ENCODE peak calls at places on chromosomes 11 and 22, in eight cellular contexts. V is HL-60; W is brain microvascular endothelial cell; D is CD8-positive, alpha-beta T cell; P is B cell; J is astrocyte; U is GM23338; F is fibroblast of mammary gland. M is an unnamed sample.

GRCh38 chr22:43399338-43399979 is 12.4 kb upstream of the MPPED1 start:
- DNase-seq in V (no peak), J (no peak), F (no peak), U (no peak), D (no peak), W (no peak), P (no peak), M (no peak)

GRCh38 chr11:123251656-123252344 is 56.8 kb upstream of the CLMP start:
- DNase-seq in F (peak), J (peak), P (no peak), V (no peak), W (no peak), D (no peak), U (no peak), M (no peak)

GRCh38 chr22:30212363-30212995 is 34.1 kb downstream of the LIF start:
- DNase-seq in P (no peak), V (peak), D (no peak), U (no peak), J (peak), W (peak), F (peak), M (no peak)

GRCh38 chr22:19605508-19606331 is 81.5 kb upstream of the CLDN5 start:
- DNase-seq in U (no peak), P (no peak), F (no peak), V (no peak), J (no peak), W (no peak), D (no peak), M (no peak)

GRCh38 chr22:28014141-28015055 is 95.3 kb upstream of the PITPNB start:
- DNase-seq in F (no peak), P (no peak), W (no peak), D (no peak), V (no peak), J (no peak), U (no peak), M (no peak)

GRCh38 chr11:79393362-79394043 is 47.3 kb downstream of the TENM4 start:
- DNase-seq in W (no peak), J (no peak), V (no peak), P (no peak), F (no peak), U (peak), D (no peak), M (no peak)

GRCh38 chr11:117809236-117810055 is 12.4 kb upstream of the DSCAML1 start:
- DNase-seq in P (peak), D (no peak), W (peak), F (peak), J (no peak), V (peak), U (peak), M (no peak)

GRCh38 chr11:102476812-102477211 is 24.2 kb upstream of the TMEM123 start:
- DNase-seq in P (no peak), D (peak), V (peak), J (no peak), F (no peak), W (no peak), U (no peak), M (no peak)

GRCh38 chr11:69644071-69644961 is 3.4 kb downstream of the CCND1 start:
- DNase-seq in U (no peak), V (no peak), W (peak), F (peak), P (no peak), D (no peak), J (peak), M (no peak)

GRCh38 chr11:19315511-19315910 is 74.8 kb upstream of the E2F8 start:
- DNase-seq in J (no peak), D (no peak), F (no peak), W (no peak), P (no peak), U (no peak), V (no peak), M (no peak)

GRCh38 chr22:29312218-29313125 is 3.0 kb downstream of the RASL10A start:
- DNase-seq in U (no peak), J (no peak), F (no peak), W (no peak), P (no peak), V (no peak), D (no peak), M (no peak)

GRCh38 chr11:75233688-75234295 is 6.8 kb upstream of the TPBGL start:
- DNase-seq in W (peak), F (peak), J (peak), P (no peak), U (peak), V (peak), D (no peak), M (no peak)

GRCh38 chr22:41226728-41227655 is 13.7 kb downstream of the CHADL start:
- DNase-seq in V (no peak), J (no peak), W (no peak), U (no peak), F (no peak), P (no peak), D (peak), M (no peak)

GRCh38 chr11:120410622-120411380 is 74.6 kb downstream of the ARHGEF12 start:
- DNase-seq in D (no peak), P (no peak), W (no peak), V (no peak), J (no peak), U (no peak), F (no peak), M (no peak)

GRCh38 chr11:78074756-78075155 is 4.9 kb downstream of the NDUFC2 start:
- DNase-seq in P (no peak), V (no peak), W (no peak), D (no peak), U (no peak), F (no peak), J (no peak), M (no peak)

GRCh38 chr11:87007938-87008337 is 29.8 kb upstream of the TMEM135 start:
- DNase-seq in W (no peak), U (no peak), P (no peak), D (no peak), V (no peak), F (peak), J (peak), M (no peak)

GRCh38 chr22:43501951-43502874 is 90.4 kb downstream of the MPPED1 start:
- DNase-seq in J (no peak), F (no peak), D (no peak), V (no peak), U (no peak), W (no peak), P (no peak), M (no peak)

GRCh38 chr11:32705309-32706033 is 89.0 kb downstream of the CCDC73 start:
- DNase-seq in F (no peak), V (no peak), U (no peak), W (no peak), P (no peak), J (no peak), D (no peak), M (no peak)

GRCh38 chr11:699116-699508 is 3.5 kb downstream of the TMEM80 start:
- DNase-seq in U (no peak), W (no peak), D (no peak), P (no peak), V (no peak), F (no peak), J (no peak), M (no peak)

GRCh38 chr11:96162816-96163499 is 180.0 kb downstream of the MAML2 start:
- DNase-seq in J (peak), V (no peak), U (no peak), P (no peak), F (peak), W (peak), D (no peak), M (no peak)

GRCh38 chr22:24421428-24421931 is 5.9 kb upstream of the ADORA2A start:
- DNase-seq in D (peak), F (no peak), V (peak), P (peak), J (no peak), W (no peak), U (peak), M (no peak)

GRCh38 chr11:45180158-45180887 is 33.9 kb downstream of the PRDM11 start:
- DNase-seq in U (peak), W (no peak), F (no peak), V (peak), P (peak), J (no peak), D (no peak), M (no peak)

GRCh38 chr22:47716890-47717615 is 954.6 kb downstream of the TBC1D22A start:
- DNase-seq in J (no peak), D (no peak), P (no peak), F (no peak), W (no peak), V (no peak), U (no peak), M (no peak)

GRCh38 chr22:44702479-44703219 is 645 bp downstream of the PRR5 start:
- DNase-seq in W (peak), P (no peak), F (no peak), J (peak), U (peak), V (peak), D (peak), M (no peak)

GRCh38 chr11:130677486-130678153 is 229.2 kb downstream of the ADAMTS15 start:
- DNase-seq in W (peak), D (no peak), V (no peak), U (peak), J (peak), F (no peak), P (no peak), M (no peak)

GRCh38 chr11:7672960-7673723 is at the start of gene CYB5R2:
- DNase-seq in W (no peak), J (no peak), V (no peak), F (peak), P (peak), U (peak), D (no peak), M (no peak)

GRCh38 chr22:37824674-37825641 is 1.8 kb downstream of the GALR3 start:
- DNase-seq in D (no peak), V (no peak), W (no peak), P (no peak), J (peak), F (no peak), U (peak), M (no peak)

GRCh38 chr11:20112291-20113146 is 47.8 kb downstream of the DBX1 start:
- DNase-seq in F (peak), P (no peak), J (peak), W (peak), U (no peak), V (no peak), D (no peak), M (no peak)

GRCh38 chr22:46649176-46650077 is 29.2 kb downstream of the GRAMD4 start:
- DNase-seq in D (no peak), V (no peak), W (peak), P (no peak), J (no peak), F (peak), U (no peak), M (no peak)

GRCh38 chr11:94776351-94777321 is 8.5 kb downstream of the AMOTL1 start:
- DNase-seq in V (no peak), P (no peak), F (peak), W (no peak), D (no peak), J (peak), U (no peak), M (no peak)

GRCh38 chr11:2741377-2742131 is 41.8 kb upstream of the KCNQ1OT1 start:
- DNase-seq in D (no peak), W (peak), F (peak), U (no peak), J (peak), V (peak), P (no peak), M (no peak)

GRCh38 chr11:18383388-18384156 is 10.8 kb upstream of the LDHA start:
- DNase-seq in D (peak), F (peak), W (peak), J (peak), P (peak), U (peak), V (peak), M (peak)

GRCh38 chr11:1503708-1504104 is 17.1 kb upstream of the MOB2 start:
- DNase-seq in P (no peak), D (peak), V (no peak), W (no peak), U (no peak), F (no peak), J (no peak), M (no peak)

GRCh38 chr11:93085097-93085496 is 112.7 kb downstream of the SLC36A4 start:
- DNase-seq in V (no peak), W (peak), F (peak), U (no peak), P (no peak), D (no peak), J (no peak), M (no peak)

DNA sequence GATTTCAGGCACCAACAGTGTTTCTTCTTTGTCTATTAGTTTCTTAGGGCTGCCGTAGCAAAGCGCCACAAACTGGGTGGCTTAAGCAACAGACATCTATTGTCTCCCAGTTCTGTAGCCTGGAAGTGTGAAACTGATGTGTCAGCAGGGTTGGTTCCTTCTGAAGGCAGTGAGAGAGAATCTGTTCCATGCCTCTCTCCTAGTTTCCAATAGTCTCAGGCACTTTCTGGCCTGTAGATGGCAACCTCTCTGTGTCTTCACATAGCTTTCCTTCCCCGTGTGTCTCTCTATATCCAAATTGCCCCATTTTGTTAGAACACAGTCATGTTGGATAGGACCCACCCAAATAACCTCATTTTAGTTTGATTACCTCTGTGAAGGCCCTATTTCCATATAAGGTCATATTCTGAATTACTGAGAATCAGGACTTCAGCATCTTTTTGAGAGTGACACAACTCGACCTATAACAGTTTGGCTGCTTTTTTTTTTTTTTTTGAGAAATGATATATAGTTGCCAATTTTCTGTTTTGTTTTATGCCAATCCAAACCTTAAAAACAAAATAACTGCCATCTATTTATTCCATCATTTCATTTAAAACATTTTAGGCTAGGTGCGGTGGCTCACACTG is 108.2 kb downstream of the SLC36A4 start:
- DNase-seq in V (peak), W (peak), J (peak), P (no peak), F (peak), U (peak), D (no peak), M (no peak)
- TF ChIP-seq CTCF in V (peak), W (peak), J (peak), P (no peak), F (peak), U (peak), D (no peak), M (no peak)

GRCh38 chr11:4095509-4096230 is 1.1 kb downstream of the RRM1 start:
- DNase-seq in U (no peak), P (no peak), W (peak), D (no peak), J (peak), V (peak), F (peak), M (no peak)
- TF ChIP-seq CTCF in U (no peak), P (no peak), W (no peak), D (no peak), J (no peak), V (no peak), F (no peak), M (no peak)

GRCh38 chr11:111923951-111924350 is 5.2 kb downstream of the C11orf52 start:
- DNase-seq in W (no peak), D (no peak), P (no peak), U (no peak), F (no peak), J (no peak), V (no peak), M (no peak)

GRCh38 chr11:111930472-111930871 is 6.7 kb upstream of the DIXDC1 start:
- DNase-seq in J (no peak), F (no peak), V (no peak), D (no peak), P (no peak), U (no peak), W (no peak), M (no peak)

GRCh38 chr11:111923351-111923788 is 4.7 kb downstream of the C11orf52 start:
- DNase-seq in F (peak), V (no peak), W (no peak), J (peak), P (no peak), U (no peak), D (no peak), M (no peak)

GRCh38 chr11:111925953-111926352 is 7.2 kb downstream of the C11orf52 start:
- DNase-seq in V (no peak), J (no peak), W (no peak), P (no peak), D (no peak), F (no peak), U (no peak), M (no peak)

DNA sequence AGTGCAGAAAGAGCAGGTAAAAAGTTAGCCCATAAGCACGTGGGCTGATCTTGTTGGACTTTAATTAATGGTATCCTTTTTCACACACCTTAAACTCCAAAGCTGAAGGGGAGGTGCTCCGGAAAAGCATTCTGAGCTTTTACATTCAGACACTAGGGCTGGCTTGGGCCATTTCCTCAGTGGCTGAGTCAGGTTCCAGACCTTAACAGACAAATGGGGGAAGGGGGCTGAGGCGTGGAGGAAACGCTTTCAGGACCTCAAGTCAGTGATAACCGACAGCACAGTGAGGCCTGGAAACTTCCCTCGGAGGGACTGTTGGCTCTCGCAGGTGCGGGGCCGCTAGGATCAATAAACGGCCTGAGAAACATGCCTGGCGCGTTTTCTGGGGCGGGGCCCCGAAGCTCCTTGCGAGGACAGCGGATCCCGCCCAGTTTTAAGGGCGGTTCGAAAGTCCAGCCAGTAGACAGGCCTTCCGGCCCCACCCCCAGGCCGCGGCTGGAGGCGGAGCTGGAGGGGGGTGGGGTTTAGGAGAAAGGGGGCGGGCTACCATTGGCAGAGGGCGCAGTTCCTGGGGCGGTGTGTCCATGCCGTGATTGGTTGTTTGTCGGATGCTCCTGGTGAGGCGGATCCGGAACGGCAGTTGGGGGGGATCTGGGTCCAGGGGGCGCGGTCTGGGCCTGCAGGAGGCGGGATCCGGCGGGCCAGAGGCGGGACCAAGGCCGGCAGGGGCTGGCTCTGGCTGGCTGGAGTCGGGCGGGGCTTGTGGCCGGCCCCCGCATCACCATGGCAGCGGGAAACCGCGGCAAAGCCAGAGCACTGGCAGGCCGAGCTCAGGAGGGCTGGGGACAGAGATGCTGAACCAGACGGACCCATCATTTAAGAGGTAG is 8.0 kb downstream of the C11orf52 start:
- DNase-seq in P (peak), J (peak), U (peak), V (peak), W (peak), D (peak), F (peak), M (peak)
- TF ChIP-seq CTCF in P (no peak), J (no peak), U (no peak), V (no peak), W (peak), D (no peak), F (peak), M (no peak)

DNA sequence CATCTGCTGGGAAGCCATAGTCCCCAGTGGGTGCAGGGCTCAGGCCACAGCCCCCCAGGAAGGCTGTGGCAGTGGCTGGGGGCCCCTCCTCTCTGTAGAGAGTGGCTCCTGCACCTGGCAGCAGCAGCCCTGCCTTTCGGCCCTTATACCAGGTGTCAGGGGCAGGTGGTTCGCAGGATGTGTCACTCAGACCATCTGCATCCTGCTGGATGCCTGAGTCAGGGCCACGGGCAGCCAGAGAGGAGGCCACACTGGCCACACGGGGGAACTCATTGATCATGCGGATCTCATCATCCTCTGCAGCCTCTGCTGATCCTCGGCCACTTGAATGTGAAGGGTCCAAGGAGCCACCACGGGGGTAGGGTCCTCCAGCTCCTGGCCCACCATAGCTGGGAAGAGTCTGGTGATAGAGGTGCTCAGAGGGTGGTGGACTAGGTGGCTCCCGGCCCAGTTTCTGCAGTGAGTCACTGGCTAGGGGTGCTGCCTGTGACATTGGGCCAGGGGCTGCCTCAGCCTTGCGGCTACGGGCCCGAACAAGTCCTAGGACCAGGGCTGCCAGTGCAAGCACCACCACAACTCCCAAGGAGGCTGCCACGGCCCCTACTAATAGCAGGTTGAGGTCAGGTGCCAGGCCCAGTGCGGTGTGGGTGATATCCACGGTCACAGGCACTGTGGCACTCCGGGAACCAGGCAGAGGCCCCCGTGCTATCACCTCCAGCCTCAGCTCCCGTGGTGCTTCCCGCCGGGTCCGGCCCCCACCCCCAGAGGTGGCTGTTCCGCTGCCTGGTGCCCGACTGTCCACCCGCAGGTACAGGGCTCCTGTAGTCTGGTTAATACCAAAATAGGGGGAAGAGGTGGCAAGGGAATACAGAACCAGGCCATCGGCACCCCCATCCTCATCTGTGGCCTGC is 3.3 kb upstream of the TPP1 start:
- DNase-seq in V (no peak), J (no peak), D (no peak), W (no peak), F (peak), U (no peak), P (no peak), M (no peak)
- TF ChIP-seq CTCF in V (no peak), J (no peak), D (no peak), W (no peak), F (no peak), U (no peak), P (no peak), M (no peak)

DNA sequence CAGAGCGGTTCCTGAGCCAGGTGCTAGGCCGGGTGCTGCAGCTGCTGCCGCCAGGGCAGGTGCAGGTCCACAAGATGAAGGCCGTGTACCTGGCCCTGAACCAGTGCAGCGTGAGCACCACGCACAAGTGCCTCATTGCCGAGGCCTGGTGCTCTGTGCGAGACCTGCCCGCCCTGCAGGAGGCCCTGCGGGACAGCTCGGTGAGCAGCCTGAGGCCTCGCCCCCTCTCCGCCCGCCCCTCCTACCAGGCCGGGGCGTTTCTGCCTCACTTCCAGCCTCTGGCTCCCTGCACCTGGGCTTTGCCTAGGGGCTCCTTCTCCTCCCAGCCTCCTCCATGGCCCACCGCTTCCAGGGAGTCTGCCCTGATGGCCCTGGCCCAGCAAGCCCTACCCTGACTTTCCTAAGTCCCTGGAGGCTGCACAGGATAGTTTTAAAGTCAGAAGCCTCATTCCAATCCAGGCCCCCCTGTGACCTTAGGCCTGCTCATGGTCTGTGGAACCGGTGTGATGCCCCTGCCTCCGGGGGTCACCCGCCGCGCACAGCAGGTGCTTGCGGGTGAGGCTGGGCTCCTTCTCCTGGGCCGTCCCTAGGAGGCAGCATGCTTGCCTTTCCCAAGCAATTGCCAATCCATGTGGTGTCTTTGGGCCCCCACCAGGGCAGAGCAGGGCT is 5.5 kb downstream of the TCIRG1 start:
- DNase-seq in D (no peak), W (no peak), V (no peak), U (no peak), F (no peak), P (no peak), J (no peak), M (no peak)
- TF ChIP-seq CTCF in D (no peak), W (peak), V (no peak), U (no peak), F (no peak), P (no peak), J (no peak), M (no peak)